ENCODE peak calls at places on chromosomes 13 and 19, in four cellular contexts. L is mesendoderm, A is mesenchymal stem cell, V is neuronal stem cell. I is an unnamed sample.
A peak's percentile ranks its signal among the peaks of the same experiment; 100 is the strongest.

GRCh38 chr13:40539954-40540706 is 126.3 kb downstream of the FOXO1 start:
- DNase-seq in L (peak; percentile 91), A (peak; percentile 72), V (peak; percentile 29), I (peak; percentile 34)

GRCh38 chr19:43526884-43527859 is at the start of gene ETHE1:
- DNase-seq in L (peak; percentile 68), A (peak; percentile 76), V (peak; percentile 65), I (peak; percentile 53)

GRCh38 chr13:40963927-40964326 is 55.2 kb downstream of the ELF1 start:
- DNase-seq in L (peak; percentile 13), A (peak; percentile 42), V (no peak), I (peak; percentile 66)

GRCh38 chr19:30679789-30680188 is 307.6 kb downstream of the ZNF536 start:
- DNase-seq in L (no peak), A (no peak), V (no peak), I (no peak)

GRCh38 chr13:99003851-99004471 is 26.1 kb upstream of the DOCK9 start:
- DNase-seq in L (no peak), A (no peak), V (no peak), I (no peak)

GRCh38 chr13:109785141-109785891 is 1.1 kb downstream of the IRS2 start:
- DNase-seq in L (peak; percentile 68), A (peak; percentile 69), V (no peak), I (peak; percentile 40)

GRCh38 chr13:66689037-66689619 is 541.0 kb downstream of the PCDH9 start:
- DNase-seq in L (peak; percentile 8), A (peak; percentile 17), V (no peak), I (no peak)

GRCh38 chr13:38819053-38819452 is 132.2 kb downstream of the FREM2 start:
- DNase-seq in L (no peak), A (no peak), V (no peak), I (no peak)

GRCh38 chr19:34254552-34255432 is at the start of gene GARRE1:
- DNase-seq in L (peak; percentile 54), A (no peak), V (peak; percentile 48), I (peak; percentile 45)

GRCh38 chr19:1884719-1885334 is 469 bp downstream of the ABHD17A start:
- DNase-seq in L (no peak), A (peak; percentile 37), V (no peak), I (no peak)

DNA sequence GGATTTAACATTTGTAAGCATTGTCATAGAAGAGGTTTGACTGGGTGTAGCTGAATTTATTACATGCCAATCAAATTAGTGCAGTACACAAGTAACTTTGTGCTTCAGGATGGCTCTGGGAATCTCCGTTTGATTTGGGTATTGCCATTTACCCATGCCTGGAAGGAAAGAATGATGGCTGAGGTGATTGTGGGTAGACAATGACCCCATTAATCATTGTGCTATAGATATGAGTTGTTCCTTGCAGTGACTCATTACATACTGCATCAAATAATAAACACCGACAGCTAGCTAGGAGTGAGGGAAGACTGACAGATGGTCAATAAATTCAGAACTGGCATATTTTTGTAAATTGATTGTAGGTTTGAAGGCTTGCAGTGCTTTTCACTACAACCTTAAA is 1069.6 kb downstream of the DIAPH3 start:
- DNase-seq in L (no peak), A (no peak), V (no peak), I (no peak)
- H3K4ac ChIP-seq in L (no peak overlapping the region), A (no peak overlapping the region), V (no peak overlapping the region), I (no peak overlapping the region)

GRCh38 chr19:55256562-55257460 is 2.0 kb downstream of the PPP6R1 start:
- DNase-seq in L (no peak), A (peak; percentile 6), V (no peak), I (no peak)

GRCh38 chr19:55255618-55256423 is 3.0 kb downstream of the PPP6R1 start:
- DNase-seq in L (no peak), A (peak; percentile 48), V (no peak), I (no peak)

GRCh38 chr19:55258828-55259539 is at the start of gene PPP6R1:
- DNase-seq in L (peak; percentile 99), A (peak; percentile 100), V (peak; percentile 98), I (peak; percentile 98)

GRCh38 chr19:55258476-55258827 is 365 bp downstream of the PPP6R1 start:
- DNase-seq in L (no peak), A (peak; percentile 7), V (no peak), I (no peak)

DNA sequence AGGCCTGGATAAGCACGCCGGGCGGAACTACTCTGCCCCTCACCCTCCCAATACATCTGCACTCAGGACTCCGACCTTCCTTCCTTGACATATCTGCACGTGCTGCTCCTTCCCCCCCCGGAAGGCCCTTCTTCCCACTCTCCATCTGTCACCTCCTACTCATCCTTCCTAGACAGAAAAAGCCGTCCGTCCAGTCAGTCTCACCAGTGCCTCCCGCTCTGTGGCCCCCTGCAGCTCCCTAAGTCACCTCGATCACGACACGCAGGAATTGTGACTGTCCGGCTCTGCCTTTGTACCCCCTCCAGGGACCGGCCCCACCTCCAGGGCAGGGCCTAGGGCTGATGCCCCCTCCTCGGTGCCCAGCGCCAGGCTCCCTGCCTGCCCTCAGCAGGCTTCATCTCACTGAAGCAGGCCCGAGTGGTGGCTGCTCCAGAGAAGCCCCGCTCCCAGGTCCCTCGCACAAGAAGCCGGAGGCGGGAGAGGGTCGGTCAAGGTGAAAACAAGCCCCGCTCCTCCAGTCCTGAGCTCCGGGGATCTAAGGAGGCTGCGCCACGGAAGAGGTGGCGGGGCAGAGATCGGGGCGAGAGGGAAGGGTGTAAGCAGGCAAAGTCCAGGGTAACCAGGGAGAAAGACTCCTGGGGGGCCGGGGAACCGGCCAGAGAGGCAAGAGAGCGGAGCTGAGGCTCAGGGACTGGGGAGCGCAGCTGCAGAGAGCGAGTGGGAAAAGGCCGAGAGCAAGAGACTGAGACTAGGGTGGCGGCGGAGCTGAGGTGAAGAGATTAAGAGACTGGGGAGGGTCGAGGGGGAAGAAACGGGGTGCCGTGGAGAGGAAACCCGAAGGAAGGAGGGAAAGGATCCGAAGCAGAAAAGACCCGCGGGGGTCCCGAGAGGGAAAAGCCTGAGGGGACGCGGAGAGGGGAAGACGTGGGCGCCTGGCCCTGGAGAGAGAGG is 1.1 kb downstream of the PPP6R1 start:
- DNase-seq in L (peak; percentile 40), A (peak; percentile 26), V (no peak), I (no peak)
- H3K4ac ChIP-seq in L (peak overlapping the region; percentile 63), A (no peak overlapping the region), V (no peak overlapping the region), I (peak overlapping the region; percentile 97)

GRCh38 chr19:38707512-38708114 is 36.7 kb downstream of the CAPN12 start:
- DNase-seq in L (no peak), A (peak; percentile 48), V (no peak), I (peak; percentile 43)
- H3K4ac ChIP-seq in L (no peak overlapping the region), A (peak overlapping the region; percentile 49), V (no peak overlapping the region), I (no peak overlapping the region)

GRCh38 chr19:4053423-4054324 is 13.0 kb downstream of the ZBTB7A start:
- DNase-seq in L (no peak), A (no peak), V (no peak), I (no peak)
- H3K4ac ChIP-seq in L (no peak overlapping the region), A (no peak overlapping the region), V (no peak overlapping the region), I (peak overlapping the region; percentile 0)

DNA sequence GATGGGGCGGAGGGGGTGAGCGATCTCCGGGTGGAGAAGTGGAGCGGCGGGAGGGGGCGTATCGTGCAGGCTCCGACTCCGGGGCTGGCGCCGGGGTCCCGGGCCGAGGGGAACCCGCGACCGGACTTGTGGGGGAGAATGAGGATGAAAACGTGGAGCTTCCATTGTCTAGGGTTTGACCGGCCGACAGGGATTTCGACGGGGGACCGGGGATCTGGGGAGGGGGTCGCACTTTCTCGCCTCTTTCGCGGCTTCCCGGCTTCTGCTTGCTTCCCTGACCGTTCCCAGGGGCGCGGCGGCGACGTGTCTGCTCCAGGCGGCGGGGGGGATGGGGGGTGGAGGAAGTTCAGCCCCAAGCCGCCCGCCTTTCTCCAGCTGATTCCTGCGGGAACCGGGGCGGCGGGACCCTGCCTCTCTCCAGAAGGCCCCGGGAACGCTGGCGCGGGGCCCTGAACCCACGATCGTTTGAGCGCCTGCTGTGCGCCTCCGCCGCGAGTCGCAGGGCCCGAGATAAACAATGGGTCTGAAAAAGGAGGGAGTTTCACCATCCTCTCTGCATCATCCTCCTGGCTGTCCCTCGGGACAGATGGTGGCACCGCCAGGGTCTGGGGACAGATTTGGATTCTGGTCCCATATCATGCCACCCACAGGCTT is 790 bp downstream of the TPM4 start:
- DNase-seq in L (peak; percentile 48), A (no peak), V (no peak), I (no peak)
- H3K4ac ChIP-seq in L (peak overlapping the region; percentile 99), A (peak overlapping the region; percentile 100), V (no peak overlapping the region), I (peak overlapping the region; percentile 100)

I was measured in trophoblast cell.